ENCODE peak calls at places on chromosomes 16 and 17, in ten cellular contexts. K, C, M, A, Z, U, V, P, F and N are unnamed samples.

GRCh38 chr17:33686171-33686570 is 393.1 kb upstream of the ASIC2 start:
- DNase-seq in K (no peak), C (peak; percentile 62), M (no peak), A (no peak), Z (no peak), U (no peak), V (no peak), P (no peak), F (no peak), N (no peak)

GRCh38 chr16:67940436-67941089 is 3.4 kb downstream of the LCAT start:
- DNase-seq in K (no peak), C (no peak), M (no peak), A (no peak), Z (no peak), U (no peak), V (no peak), P (no peak), F (no peak), N (no peak)

GRCh38 chr17:41660221-41660711 is 28.4 kb upstream of the EIF1 start:
- DNase-seq in K (no peak), C (no peak), M (no peak), A (no peak), Z (no peak), U (no peak), V (no peak), P (no peak), F (no peak), N (no peak)

GRCh38 chr16:28182183-28182582 is 29.6 kb downstream of the XPO6 start:
- DNase-seq in K (no peak), C (no peak), M (no peak), A (no peak), Z (no peak), U (no peak), V (no peak), P (no peak), F (no peak), N (no peak)

GRCh38 chr16:24683847-24684493 is 45.5 kb upstream of the TNRC6A start:
- DNase-seq in K (no peak), C (no peak), M (no peak), A (peak; percentile 19), Z (no peak), U (no peak), V (no peak), P (no peak), F (no peak), N (no peak)

GRCh38 chr17:10119203-10120112 is 78.9 kb downstream of the GAS7 start:
- DNase-seq in K (no peak), C (no peak), M (no peak), A (no peak), Z (no peak), U (no peak), V (no peak), P (no peak), F (peak; percentile 96), N (peak; percentile 54)

GRCh38 chr17:40417609-40418427 is at the start of gene TOP2A:
- DNase-seq in K (peak; percentile 100), C (peak; percentile 97), M (peak; percentile 98), A (peak; percentile 100), Z (peak; percentile 99), U (peak; percentile 92), V (peak; percentile 99), P (peak; percentile 99), F (peak; percentile 100), N (peak; percentile 90)

GRCh38 chr16:88681709-88682451 is 4.4 kb downstream of the SNAI3 start:
- DNase-seq in K (no peak), C (no peak), M (no peak), A (no peak), Z (peak; percentile 59), U (peak; percentile 75), V (no peak), P (peak; percentile 94), F (no peak), N (peak; percentile 55)

GRCh38 chr16:85220125-85220839 is 108.0 kb upstream of the CIBAR2 start:
- DNase-seq in K (peak; percentile 77), C (no peak), M (no peak), A (no peak), Z (peak; percentile 93), U (peak; percentile 95), V (peak; percentile 44), P (no peak), F (peak; percentile 65), N (peak; percentile 83)

GRCh38 chr16:17768257-17768656 is 297.5 kb upstream of the XYLT1 start:
- DNase-seq in K (no peak), C (no peak), M (no peak), A (no peak), Z (no peak), U (no peak), V (peak; percentile 68), P (no peak), F (no peak), N (no peak)

GRCh38 chr17:45293413-45294211 is 23.2 kb downstream of the MAP3K14 start:
- DNase-seq in K (peak; percentile 65), C (no peak), M (peak; percentile 90), A (no peak), Z (peak; percentile 98), U (no peak), V (no peak), P (no peak), F (peak; percentile 78), N (peak; percentile 80)

GRCh38 chr17:57623620-57624019 is 121.5 kb downstream of the CCDC182 start:
- DNase-seq in K (no peak), C (no peak), M (no peak), A (no peak), Z (no peak), U (no peak), V (no peak), P (no peak), F (no peak), N (no peak)

GRCh38 chr17:50076591-50077235 is 18.4 kb upstream of the PDK2 start:
- DNase-seq in K (no peak), C (peak; percentile 81), M (no peak), A (peak; percentile 58), Z (no peak), U (peak; percentile 60), V (no peak), P (no peak), F (no peak), N (no peak)

GRCh38 chr17:78737332-78737731 is 44.7 kb downstream of the CYTH1 start:
- DNase-seq in K (peak; percentile 24), C (no peak), M (no peak), A (no peak), Z (no peak), U (no peak), V (peak; percentile 44), P (no peak), F (no peak), N (no peak)

GRCh38 chr16:10314811-10315210 is 71.0 kb upstream of the ATF7IP2 start:
- DNase-seq in K (no peak), C (no peak), M (no peak), A (no peak), Z (no peak), U (no peak), V (no peak), P (no peak), F (no peak), N (no peak)

GRCh38 chr16:85015481-85016177 is 4.3 kb upstream of the ZDHHC7 start:
- DNase-seq in K (no peak), C (no peak), M (no peak), A (no peak), Z (no peak), U (no peak), V (no peak), P (no peak), F (no peak), N (no peak)

GRCh38 chr17:27633312-27634025 is 2.5 kb downstream of the LGALS9 start:
- DNase-seq in K (no peak), C (no peak), M (no peak), A (no peak), Z (peak; percentile 64), U (no peak), V (no peak), P (no peak), F (no peak), N (no peak)

GRCh38 chr17:58513913-58514794 is at the start of gene MTMR4:
- DNase-seq in K (peak; percentile 21), C (peak; percentile 90), M (peak; percentile 84), A (peak; percentile 96), Z (peak; percentile 81), U (peak; percentile 93), V (no peak), P (peak; percentile 19), F (peak; percentile 80), N (peak; percentile 83)

GRCh38 chr16:11175850-11176341 is 80.1 kb downstream of the SOCS1 start:
- DNase-seq in K (no peak), C (no peak), M (no peak), A (no peak), Z (no peak), U (no peak), V (no peak), P (peak; percentile 77), F (no peak), N (no peak)

GRCh38 chr17:14791221-14791620 is 473.9 kb downstream of the PMP22 start:
- DNase-seq in K (no peak), C (no peak), M (no peak), A (no peak), Z (no peak), U (no peak), V (no peak), P (no peak), F (no peak), N (no peak)
- TF ChIP-seq CTCF in K (no peak), C (no peak), M (no peak), A (no peak), Z (no peak), U (no peak), V (no peak), P (no peak), F (no peak), N (no peak)

GRCh38 chr17:43393944-43394482 is 4.8 kb upstream of the ARL4D start:
- DNase-seq in K (peak; percentile 74), C (peak; percentile 94), M (peak; percentile 90), A (peak; percentile 92), Z (peak; percentile 91), U (peak; percentile 88), V (no peak), P (peak; percentile 64), F (peak; percentile 92), N (peak; percentile 86)
- TF ChIP-seq CTCF in K (peak; percentile 94), C (peak; percentile 83), M (peak; percentile 91), A (peak; percentile 94), Z (peak; percentile 98), U (peak; percentile 90), V (peak; percentile 82), P (peak; percentile 82), F (peak; percentile 96), N (peak; percentile 93)

GRCh38 chr17:77254961-77255741 is 114.4 kb downstream of the SEC14L1 start:
- DNase-seq in K (peak; percentile 50), C (no peak), M (peak; percentile 83), A (peak; percentile 25), Z (peak; percentile 73), U (peak; percentile 66), V (no peak), P (no peak), F (peak; percentile 69), N (no peak)
- TF ChIP-seq CTCF in K (no peak), C (no peak), M (no peak), A (no peak), Z (no peak), U (no peak), V (no peak), P (no peak), F (no peak), N (no peak)

GRCh38 chr16:64522548-64522947 is 599.3 kb downstream of the CDH11 start:
- DNase-seq in K (no peak), C (no peak), M (no peak), A (no peak), Z (no peak), U (no peak), V (no peak), P (no peak), F (no peak), N (no peak)
- TF ChIP-seq CTCF in K (no peak), C (no peak), M (no peak), A (no peak), Z (no peak), U (no peak), V (no peak), P (no peak), F (no peak), N (no peak)